ENCODE peak calls at places on chromosomes 5 and 9, in nine cellular contexts. N is body of pancreas; Z is omental fat pad; P is CD4-positive, alpha-beta T cell; D is type B pancreatic cell; H is CD8-positive, alpha-beta T cell; C is RWPE1; L is retinal pigment epithelial cell; R is lower leg skin. Y is an unnamed sample.

GRCh38 chr9:92432350-92432749 is 8.1 kb upstream of the OMD start:
- DNase-seq in N (no peak), Z (no peak), P (no peak), D (no peak), H (no peak), C (no peak), L (no peak), R (no peak), Y (no peak)

GRCh38 chr9:110446171-110446570 is 108.5 kb upstream of the TXNDC8 start:
- DNase-seq in N (no peak), Z (no peak), P (no peak), D (no peak), H (no peak), C (no peak), L (no peak), R (no peak), Y (no peak)

GRCh38 chr9:134123764-134124128 is 12.1 kb upstream of the WDR5 start:
- DNase-seq in N (no peak), Z (no peak), P (no peak), D (no peak), H (no peak), C (no peak), L (no peak), R (no peak), Y (no peak)

GRCh38 chr9:135156525-135157510 is 69.3 kb downstream of the OLFM1 start:
- DNase-seq in N (peak), Z (no peak), P (no peak), D (peak), H (peak), C (peak), L (no peak), R (no peak), Y (peak)

GRCh38 chr5:51650824-51651223 is 267.6 kb downstream of the ISL1 start:
- DNase-seq in N (no peak), Z (no peak), P (no peak), D (no peak), H (no peak), C (no peak), L (no peak), R (no peak), Y (no peak)

GRCh38 chr9:18890372-18890771 is 142.6 kb downstream of the SAXO1 start:
- DNase-seq in N (no peak), Z (no peak), P (no peak), D (no peak), H (no peak), C (peak), L (peak), R (no peak), Y (no peak)

GRCh38 chr5:133952729-133953567 is 15.5 kb downstream of the C5orf15 start:
- DNase-seq in N (peak), Z (no peak), P (no peak), D (no peak), H (no peak), C (no peak), L (peak), R (peak), Y (no peak)

GRCh38 chr5:53211799-53212198 is 102.2 kb upstream of the MOCS2 start:
- DNase-seq in N (no peak), Z (no peak), P (no peak), D (no peak), H (no peak), C (peak), L (no peak), R (no peak), Y (no peak)

GRCh38 chr9:97559111-97559514 is 57.6 kb downstream of the TMOD1 start:
- DNase-seq in N (no peak), Z (no peak), P (no peak), D (no peak), H (no peak), C (no peak), L (peak), R (no peak), Y (no peak)

GRCh38 chr5:179246227-179246626 is 99.0 kb downstream of the ADAMTS2 start:
- DNase-seq in N (no peak), Z (no peak), P (no peak), D (no peak), H (no peak), C (no peak), L (no peak), R (no peak), Y (no peak)

GRCh38 chr9:86721843-86722705 is 225.2 kb downstream of the GAS1 start:
- DNase-seq in N (peak), Z (no peak), P (no peak), D (no peak), H (no peak), C (peak), L (peak), R (peak), Y (no peak)

GRCh38 chr5:156477196-156477595 is 150.2 kb downstream of the SGCD start:
- DNase-seq in N (no peak), Z (no peak), P (no peak), D (no peak), H (no peak), C (no peak), L (no peak), R (no peak), Y (no peak)

GRCh38 chr5:151066920-151067319 is 13.9 kb downstream of the TNIP1 start:
- DNase-seq in N (no peak), Z (no peak), P (no peak), D (no peak), H (no peak), C (no peak), L (no peak), R (no peak), Y (no peak)

GRCh38 chr9:87725356-87725899 is 491 bp upstream of the CTSL start:
- DNase-seq in N (no peak), Z (no peak), P (no peak), D (no peak), H (no peak), C (no peak), L (no peak), R (no peak), Y (no peak)

GRCh38 chr5:168104811-168105481 is 186.5 kb upstream of the WWC1 start:
- DNase-seq in N (no peak), Z (no peak), P (no peak), D (no peak), H (no peak), C (no peak), L (no peak), R (no peak), Y (no peak)

GRCh38 chr9:34957492-34958410 is at the start of gene PHF24:
- DNase-seq in N (no peak), Z (no peak), P (no peak), D (no peak), H (peak), C (peak), L (no peak), R (no peak), Y (peak)

GRCh38 chr5:13941468-13941867 is 3.0 kb downstream of the DNAH5 start:
- DNase-seq in N (no peak), Z (no peak), P (no peak), D (no peak), H (no peak), C (no peak), L (no peak), R (no peak), Y (no peak)

GRCh38 chr5:176388003-176388340 is 426 bp downstream of the NOP16 start:
- DNase-seq in N (no peak), Z (no peak), P (no peak), D (no peak), H (no peak), C (peak), L (no peak), R (no peak), Y (peak)

GRCh38 chr9:69421908-69422801 is 97.1 kb downstream of the ENTREP1 start:
- DNase-seq in N (peak), Z (no peak), P (peak), D (no peak), H (peak), C (peak), L (no peak), R (peak), Y (peak)

GRCh38 chr5:173963867-173964429 is 25.0 kb upstream of the C5orf47 start:
- DNase-seq in N (no peak), Z (no peak), P (no peak), D (no peak), H (no peak), C (peak), L (no peak), R (no peak), Y (peak)

GRCh38 chr9:1604942-1605560 is 410.1 kb upstream of the SMARCA2 start:
- DNase-seq in N (no peak), Z (no peak), P (no peak), D (no peak), H (no peak), C (peak), L (no peak), R (no peak), Y (no peak)

GRCh38 chr5:67381240-67381875 is 184.8 kb upstream of the CD180 start:
- DNase-seq in N (no peak), Z (no peak), P (no peak), D (no peak), H (no peak), C (no peak), L (peak), R (no peak), Y (no peak)

GRCh38 chr9:102072061-102072764 is 333.8 kb upstream of the GRIN3A start:
- DNase-seq in N (no peak), Z (no peak), P (no peak), D (no peak), H (no peak), C (no peak), L (no peak), R (no peak), Y (no peak)

GRCh38 chr5:79785983-79786382 is 96.3 kb downstream of the CMYA5 start:
- DNase-seq in N (no peak), Z (no peak), P (no peak), D (no peak), H (no peak), C (no peak), L (no peak), R (no peak), Y (no peak)

GRCh38 chr9:37031902-37032301 is 2.2 kb downstream of the PAX5 start:
- DNase-seq in N (no peak), Z (no peak), P (no peak), D (no peak), H (no peak), C (no peak), L (no peak), R (no peak), Y (no peak)

GRCh38 chr9:96071245-96072124 is 196.0 kb downstream of the ERCC6L2 start:
- DNase-seq in N (no peak), Z (no peak), P (no peak), D (no peak), H (peak), C (peak), L (no peak), R (no peak), Y (no peak)
- TF ChIP-seq CTCF in N (peak), Z (no peak), P (peak), D (peak), H (peak), C (no peak), L (peak), R (no peak), Y (peak)

GRCh38 chr5:38734353-38734752 is 111.5 kb upstream of the OSMR start:
- DNase-seq in N (no peak), Z (no peak), P (no peak), D (no peak), H (no peak), C (no peak), L (no peak), R (no peak), Y (no peak)
- TF ChIP-seq CTCF in N (no peak), Z (no peak), P (no peak), D (peak), H (no peak), C (no peak), L (no peak), R (no peak), Y (no peak)

DNA sequence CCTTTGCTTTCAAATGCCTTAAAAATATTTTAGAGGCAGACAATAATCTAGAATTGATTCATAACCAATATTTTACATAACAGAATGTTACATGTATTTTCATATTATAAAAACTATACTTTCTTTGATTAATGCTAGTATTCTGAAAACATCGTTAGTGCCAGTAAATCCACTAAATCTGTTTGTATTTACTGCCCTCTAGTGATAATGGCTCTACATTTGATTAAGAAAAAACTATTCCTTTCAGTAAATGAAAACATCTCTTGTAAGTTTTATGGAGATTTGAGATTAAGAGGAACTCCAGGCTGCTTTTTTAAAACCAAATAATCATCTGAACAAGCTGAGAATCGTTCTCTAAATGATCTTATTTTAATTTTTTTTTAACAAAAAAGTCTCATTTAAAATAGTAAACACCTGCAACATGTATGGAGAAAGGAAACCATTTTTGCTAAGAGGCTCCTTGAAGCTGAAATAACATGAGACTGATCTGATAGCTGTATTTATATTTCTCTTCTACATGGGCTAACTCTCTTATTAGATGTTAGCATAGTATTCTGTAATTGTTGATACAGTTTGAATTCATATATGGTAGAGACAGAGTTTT is 424.7 kb downstream of the RAB3C start:
- DNase-seq in N (no peak), Z (no peak), P (no peak), D (no peak), H (no peak), C (peak), L (peak), R (no peak), Y (no peak)
- TF ChIP-seq CTCF in N (peak), Z (no peak), P (peak), D (peak), H (peak), C (peak), L (peak), R (no peak), Y (peak)

GRCh38 chr5:45795458-45795857 is 99.3 kb upstream of the HCN1 start:
- DNase-seq in N (no peak), Z (no peak), P (no peak), D (no peak), H (no peak), C (no peak), L (no peak), R (no peak), Y (no peak)
- TF ChIP-seq CTCF in N (peak), Z (no peak), P (no peak), D (no peak), H (no peak), C (no peak), L (no peak), R (no peak), Y (no peak)

GRCh38 chr9:38371495-38371894 is 21.0 kb upstream of the ALDH1B1 start:
- DNase-seq in N (peak), Z (no peak), P (no peak), D (no peak), H (peak), C (peak), L (no peak), R (no peak), Y (no peak)

GRCh38 chr9:38372685-38373619 is 19.6 kb upstream of the ALDH1B1 start:
- DNase-seq in N (no peak), Z (no peak), P (no peak), D (no peak), H (no peak), C (no peak), L (no peak), R (no peak), Y (no peak)

GRCh38 chr9:38375572-38375963 is 16.9 kb upstream of the ALDH1B1 start:
- DNase-seq in N (no peak), Z (no peak), P (no peak), D (no peak), H (no peak), C (no peak), L (no peak), R (no peak), Y (no peak)

GRCh38 chr9:38374847-38375571 is 17.5 kb upstream of the ALDH1B1 start:
- DNase-seq in N (no peak), Z (no peak), P (no peak), D (no peak), H (no peak), C (no peak), L (no peak), R (no peak), Y (no peak)

GRCh38 chr9:38373679-38374078 is 18.8 kb upstream of the ALDH1B1 start:
- DNase-seq in N (no peak), Z (no peak), P (no peak), D (no peak), H (no peak), C (no peak), L (no peak), R (no peak), Y (no peak)
- TF ChIP-seq CTCF in N (no peak), Z (no peak), P (no peak), D (no peak), H (no peak), C (no peak), L (no peak), R (no peak), Y (no peak)

GRCh38 chr5:139402561-139403158 is 1.2 kb downstream of the SPATA24 start:
- DNase-seq in N (no peak), Z (no peak), P (no peak), D (no peak), H (no peak), C (no peak), L (no peak), R (no peak), Y (no peak)
- TF ChIP-seq CTCF in N (no peak), Z (no peak), P (peak), D (peak), H (no peak), C (no peak), L (peak), R (no peak), Y (no peak)

GRCh38 chr5:55568629-55569512 is 34.1 kb upstream of the PLPP1 start:
- DNase-seq in N (no peak), Z (no peak), P (no peak), D (no peak), H (no peak), C (no peak), L (peak), R (no peak), Y (no peak)

GRCh38 chr5:55570026-55570425 is 35.3 kb upstream of the PLPP1 start:
- DNase-seq in N (no peak), Z (no peak), P (no peak), D (no peak), H (no peak), C (no peak), L (no peak), R (no peak), Y (no peak)

GRCh38 chr5:55569513-55569865 is 34.7 kb upstream of the PLPP1 start:
- DNase-seq in N (no peak), Z (no peak), P (no peak), D (no peak), H (no peak), C (no peak), L (no peak), R (no peak), Y (no peak)

DNA sequence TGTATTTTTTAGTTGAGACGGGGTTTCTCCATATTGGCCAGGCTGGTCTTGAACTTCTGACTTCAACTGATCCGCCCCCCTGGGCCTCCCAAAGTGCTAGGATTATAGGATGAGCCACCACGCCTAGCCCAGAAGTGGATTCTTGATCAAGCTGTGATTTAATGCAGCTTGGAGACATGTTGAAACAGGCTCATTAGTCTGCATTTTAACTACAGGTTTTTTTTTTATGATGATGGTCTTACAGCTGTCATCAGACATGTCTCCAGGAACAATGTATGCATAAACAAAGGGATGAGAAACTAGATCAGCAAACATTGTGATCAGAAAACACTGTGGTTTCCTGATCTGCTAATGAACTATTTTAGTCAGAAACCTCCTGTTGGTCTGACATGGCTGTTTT is 30.0 kb upstream of the PLPP1 start:
- DNase-seq in N (no peak), Z (no peak), P (no peak), D (no peak), H (no peak), C (peak), L (no peak), R (no peak), Y (no peak)
- TF ChIP-seq CTCF in N (no peak), Z (no peak), P (no peak), D (no peak), H (no peak), C (no peak), L (no peak), R (no peak), Y (no peak)

GRCh38 chr9:4983541-4984165 is 1.4 kb upstream of the JAK2 start:
- DNase-seq in N (no peak), Z (no peak), P (no peak), D (no peak), H (no peak), C (no peak), L (no peak), R (no peak), Y (no peak)

GRCh38 chr9:4985376-4986266 is 549 bp downstream of the JAK2 start:
- DNase-seq in N (peak), Z (no peak), P (peak), D (no peak), H (peak), C (no peak), L (no peak), R (peak), Y (peak)

GRCh38 chr9:4984171-4984570 is 901 bp upstream of the JAK2 start:
- DNase-seq in N (no peak), Z (no peak), P (no peak), D (no peak), H (no peak), C (no peak), L (no peak), R (no peak), Y (no peak)

GRCh38 chr9:4986291-4986690 is 1.2 kb downstream of the JAK2 start:
- DNase-seq in N (no peak), Z (no peak), P (no peak), D (no peak), H (no peak), C (no peak), L (no peak), R (no peak), Y (no peak)

GRCh38 chr9:4984571-4985375 is at the start of gene JAK2:
- DNase-seq in N (peak), Z (peak), P (peak), D (peak), H (peak), C (peak), L (peak), R (peak), Y (peak)
- TF ChIP-seq CTCF in N (peak), Z (no peak), P (peak), D (peak), H (no peak), C (peak), L (peak), R (no peak), Y (peak)

GRCh38 chr5:87074934-87075541 is 192.6 kb upstream of the RASA1 start:
- DNase-seq in N (no peak), Z (no peak), P (no peak), D (no peak), H (peak), C (no peak), L (no peak), R (no peak), Y (no peak)

GRCh38 chr5:87074072-87074471 is 193.6 kb upstream of the RASA1 start:
- DNase-seq in N (no peak), Z (no peak), P (no peak), D (no peak), H (no peak), C (no peak), L (no peak), R (no peak), Y (no peak)

GRCh38 chr5:87069311-87069710 is 198.4 kb upstream of the RASA1 start:
- DNase-seq in N (no peak), Z (no peak), P (no peak), D (no peak), H (no peak), C (no peak), L (no peak), R (no peak), Y (no peak)

DNA sequence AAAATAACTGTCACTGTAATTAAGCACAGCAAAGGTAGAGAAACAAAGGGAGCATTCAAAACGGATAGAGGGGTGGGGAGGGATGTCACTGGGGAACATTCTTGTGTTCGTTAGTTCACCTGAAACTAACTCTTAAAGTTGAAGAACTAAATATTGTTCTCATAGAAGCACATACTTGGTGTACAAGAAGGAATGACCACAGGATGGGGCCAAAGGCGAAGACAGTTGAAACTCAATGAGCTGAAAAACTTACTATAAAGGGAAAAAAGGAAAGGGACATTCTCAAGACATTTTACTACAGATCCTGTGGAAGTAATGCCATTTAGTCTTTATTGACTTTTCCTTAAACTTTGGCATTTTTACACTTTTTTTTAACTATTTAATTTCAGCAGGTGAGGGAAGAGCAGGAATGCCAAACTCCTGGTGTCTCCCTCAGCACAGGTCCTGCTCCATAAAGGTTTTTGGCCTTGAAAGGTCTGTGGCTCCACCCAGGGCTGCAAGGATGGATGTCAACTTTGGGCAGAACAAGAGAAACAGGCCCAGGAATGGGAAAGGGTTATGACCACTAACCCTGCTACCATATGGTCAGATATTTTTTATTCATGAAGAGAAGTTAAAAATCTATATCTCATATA is 197.6 kb upstream of the RASA1 start:
- DNase-seq in N (no peak), Z (no peak), P (no peak), D (no peak), H (no peak), C (peak), L (peak), R (no peak), Y (no peak)
- TF ChIP-seq CTCF in N (peak), Z (no peak), P (no peak), D (peak), H (no peak), C (peak), L (peak), R (no peak), Y (peak)

Y was measured in nephron progenitor cell.